ENCODE peak calls at places on chromosomes 1 and 21, in eight cellular contexts. D, A, V, U, K, O, I and T are unnamed samples.

GRCh38 chr1:2021550-2021949 is 2.4 kb downstream of the GABRD start:
- DNase-seq in D (no peak), A (no peak), V (no peak), U (no peak), K (no peak), O (no peak), I (no peak), T (no peak)

GRCh38 chr1:32197837-32198236 is 2.6 kb upstream of the CCDC28B start:
- DNase-seq in D (no peak), A (no peak), V (no peak), U (no peak), K (peak), O (no peak), I (no peak), T (no peak)

GRCh38 chr1:76079475-76080227 is 5.1 kb downstream of the ST6GALNAC3 start:
- DNase-seq in D (no peak), A (no peak), V (no peak), U (no peak), K (no peak), O (no peak), I (no peak), T (no peak)

GRCh38 chr1:40004857-40005256 is 35.7 kb upstream of the CAP1 start:
- DNase-seq in D (peak), A (no peak), V (no peak), U (no peak), K (no peak), O (no peak), I (no peak), T (no peak)

GRCh38 chr1:71733121-71733520 is 549.2 kb downstream of the NEGR1 start:
- DNase-seq in D (no peak), A (no peak), V (no peak), U (no peak), K (no peak), O (no peak), I (no peak), T (no peak)

GRCh38 chr1:180533571-180533987 is 25.2 kb upstream of the OVAAL start:
- DNase-seq in D (peak), A (peak), V (peak), U (peak), K (peak), O (peak), I (peak), T (peak)

GRCh38 chr1:207922554-207922953 is 11.6 kb upstream of the CD34 start:
- DNase-seq in D (no peak), A (no peak), V (no peak), U (no peak), K (no peak), O (no peak), I (no peak), T (no peak)

GRCh38 chr1:43732132-43732531 is 24.8 kb downstream of the ST3GAL3 start:
- DNase-seq in D (no peak), A (no peak), V (no peak), U (no peak), K (no peak), O (no peak), I (peak), T (no peak)

GRCh38 chr1:228270032-228270431 is 62.2 kb downstream of the OBSCN start:
- DNase-seq in D (no peak), A (no peak), V (peak), U (no peak), K (no peak), O (no peak), I (no peak), T (no peak)

GRCh38 chr1:37599940-37600339 is 4.2 kb upstream of the GNL2 start:
- DNase-seq in D (no peak), A (no peak), V (no peak), U (no peak), K (no peak), O (no peak), I (peak), T (no peak)

GRCh38 chr1:89939693-89940438 is 55.0 kb upstream of the ZNF326 start:
- DNase-seq in D (no peak), A (no peak), V (no peak), U (no peak), K (no peak), O (no peak), I (no peak), T (no peak)

GRCh38 chr1:78401148-78401547 is 89.6 kb upstream of the PTGFR start:
- DNase-seq in D (no peak), A (no peak), V (no peak), U (peak), K (no peak), O (no peak), I (no peak), T (no peak)

GRCh38 chr1:1068374-1069060 is 5.6 kb downstream of the RNF223 start:
- DNase-seq in D (no peak), A (no peak), V (no peak), U (peak), K (no peak), O (peak), I (no peak), T (no peak)

GRCh38 chr1:53736290-53736689 is 2.7 kb downstream of the GLIS1 start:
- DNase-seq in D (no peak), A (no peak), V (no peak), U (no peak), K (no peak), O (no peak), I (no peak), T (peak)

GRCh38 chr21:28516996-28517592 is 475.6 kb downstream of the LTN1 start:
- DNase-seq in D (peak), A (no peak), V (peak), U (peak), K (peak), O (peak), I (peak), T (peak)

GRCh38 chr1:98458514-98459259 is 202.8 kb upstream of the SNX7 start:
- DNase-seq in D (peak), A (no peak), V (no peak), U (no peak), K (no peak), O (no peak), I (no peak), T (no peak)

GRCh38 chr1:19866758-19867157 is 15.4 kb upstream of the OTUD3 start:
- DNase-seq in D (peak), A (no peak), V (no peak), U (no peak), K (no peak), O (no peak), I (no peak), T (peak)

GRCh38 chr1:6165441-6165985 is 14.6 kb downstream of the CHD5 start:
- DNase-seq in D (peak), A (no peak), V (no peak), U (no peak), K (no peak), O (no peak), I (no peak), T (no peak)

GRCh38 chr21:45514311-45515021 is 27.8 kb downstream of the SLC19A1 start:
- DNase-seq in D (no peak), A (no peak), V (no peak), U (no peak), K (peak), O (no peak), I (no peak), T (no peak)